ENCODE peak calls at places on chromosome 4, in seven cellular contexts. One of them, this sample, is unnamed.

GRCh38 chr4:46993075-46994006 is at the start of gene GABRA4:
- DNase-seq in cardiac muscle cell: no peak
- DNase-seq in NB4: peak; percentile 15
- DNase-seq in transverse colon: no peak
- DNase-seq in heart left ventricle: peak; percentile 38
- DNase-seq in CD8-positive, alpha-beta T cell: no peak
- DNase-seq in uterus: no peak
- DNase-seq in this sample: no peak

GRCh38 chr4:49002931-49003330 is 16.9 kb downstream of the CWH43 start:
- DNase-seq in cardiac muscle cell: no peak
- DNase-seq in NB4: no peak
- DNase-seq in transverse colon: no peak
- DNase-seq in heart left ventricle: no peak
- DNase-seq in CD8-positive, alpha-beta T cell: no peak
- DNase-seq in uterus: no peak
- DNase-seq in this sample: no peak

GRCh38 chr4:53709693-53710092 is 118.4 kb upstream of the LNX1 start:
- DNase-seq in cardiac muscle cell: no peak
- DNase-seq in NB4: no peak
- DNase-seq in transverse colon: no peak
- DNase-seq in heart left ventricle: no peak
- DNase-seq in CD8-positive, alpha-beta T cell: no peak
- DNase-seq in uterus: no peak
- DNase-seq in this sample: no peak

GRCh38 chr4:8607603-8608481 is 15.3 kb downstream of the CPZ start:
- DNase-seq in cardiac muscle cell: peak; percentile 22
- DNase-seq in NB4: peak; percentile 56
- DNase-seq in transverse colon: peak; percentile 23
- DNase-seq in heart left ventricle: no peak
- DNase-seq in CD8-positive, alpha-beta T cell: no peak
- DNase-seq in uterus: peak; percentile 30
- DNase-seq in this sample: no peak

GRCh38 chr4:124459922-124460301 is 252.6 kb downstream of the ANKRD50 start:
- DNase-seq in cardiac muscle cell: peak; percentile 70
- DNase-seq in NB4: no peak
- DNase-seq in transverse colon: no peak
- DNase-seq in heart left ventricle: no peak
- DNase-seq in CD8-positive, alpha-beta T cell: no peak
- DNase-seq in uterus: no peak
- DNase-seq in this sample: no peak

GRCh38 chr4:151302432-151302831 is 23.0 kb downstream of the SH3D19 start:
- DNase-seq in cardiac muscle cell: peak; percentile 16
- DNase-seq in NB4: no peak
- DNase-seq in transverse colon: no peak
- DNase-seq in heart left ventricle: no peak
- DNase-seq in CD8-positive, alpha-beta T cell: no peak
- DNase-seq in uterus: no peak
- DNase-seq in this sample: no peak

GRCh38 chr4:7632971-7633370 is 198.2 kb upstream of the PSAPL1 start:
- DNase-seq in cardiac muscle cell: no peak
- DNase-seq in NB4: no peak
- DNase-seq in transverse colon: no peak
- DNase-seq in heart left ventricle: no peak
- DNase-seq in CD8-positive, alpha-beta T cell: no peak
- DNase-seq in uterus: no peak
- DNase-seq in this sample: no peak

GRCh38 chr4:171857302-171858005 is 44.2 kb downstream of the GALNTL6 start:
- DNase-seq in cardiac muscle cell: peak; percentile 7
- DNase-seq in NB4: no peak
- DNase-seq in transverse colon: no peak
- DNase-seq in heart left ventricle: no peak
- DNase-seq in CD8-positive, alpha-beta T cell: no peak
- DNase-seq in uterus: no peak
- DNase-seq in this sample: peak; percentile 61

GRCh38 chr4:148926861-148927260 is 484.6 kb upstream of the NR3C2 start:
- DNase-seq in cardiac muscle cell: peak; percentile 0
- DNase-seq in NB4: no peak
- DNase-seq in transverse colon: peak; percentile 74
- DNase-seq in heart left ventricle: peak; percentile 54
- DNase-seq in CD8-positive, alpha-beta T cell: no peak
- DNase-seq in uterus: no peak
- DNase-seq in this sample: peak; percentile 55

GRCh38 chr4:78650106-78651021 is 98.8 kb downstream of the ANXA3 start:
- DNase-seq in cardiac muscle cell: peak; percentile 86
- DNase-seq in NB4: peak; percentile 45
- DNase-seq in transverse colon: no peak
- DNase-seq in heart left ventricle: no peak
- DNase-seq in CD8-positive, alpha-beta T cell: no peak
- DNase-seq in uterus: no peak
- DNase-seq in this sample: no peak

GRCh38 chr4:22720091-22720490 is 27.4 kb downstream of the GBA3 start:
- DNase-seq in cardiac muscle cell: no peak
- DNase-seq in NB4: no peak
- DNase-seq in transverse colon: no peak
- DNase-seq in heart left ventricle: no peak
- DNase-seq in CD8-positive, alpha-beta T cell: no peak
- DNase-seq in uterus: no peak
- DNase-seq in this sample: no peak

GRCh38 chr4:158157412-158157811 is 15.4 kb downstream of the GASK1B start:
- DNase-seq in cardiac muscle cell: no peak
- DNase-seq in NB4: no peak
- DNase-seq in transverse colon: no peak
- DNase-seq in heart left ventricle: no peak
- DNase-seq in CD8-positive, alpha-beta T cell: no peak
- DNase-seq in uterus: no peak
- DNase-seq in this sample: no peak

DNA sequence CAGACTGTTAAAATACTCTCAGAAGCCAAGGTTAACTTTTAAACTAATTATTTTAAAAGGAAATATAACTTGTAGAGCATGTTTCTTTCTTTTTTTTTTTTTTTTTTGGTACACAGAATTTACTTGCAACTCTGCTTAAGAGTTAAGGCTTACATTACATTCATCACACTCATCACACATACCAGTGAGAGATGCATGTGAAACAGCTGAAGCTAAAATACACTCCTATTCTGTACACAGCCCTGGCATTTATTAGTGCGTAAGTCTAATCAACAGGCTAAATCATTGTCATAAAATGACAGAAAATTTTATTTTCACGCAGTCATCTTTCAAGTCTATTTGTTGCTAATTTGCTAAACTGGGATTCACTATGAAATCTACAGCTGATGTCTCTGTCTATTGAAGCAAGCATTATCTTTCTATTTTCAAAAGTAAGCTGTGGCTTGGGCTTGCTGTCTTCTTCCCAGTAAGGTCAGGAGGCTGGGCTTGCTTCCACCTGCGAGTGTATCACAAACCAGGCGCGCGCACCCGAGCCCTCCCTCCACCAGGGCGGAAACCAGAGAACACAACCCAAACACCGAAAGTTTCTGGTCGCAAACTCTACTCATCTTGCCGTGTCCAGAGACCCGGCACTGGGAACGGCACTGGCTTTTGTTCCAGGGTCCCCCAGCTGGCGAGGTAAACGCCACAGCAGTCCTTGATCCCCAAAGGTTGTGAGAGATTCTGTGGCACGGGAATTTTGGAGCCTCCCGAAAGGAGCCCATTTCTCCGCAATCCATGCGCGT is 3.9 kb downstream of the MAML3 start:
- DNase-seq in cardiac muscle cell: peak; percentile 51
- DNase-seq in NB4: peak; percentile 76
- DNase-seq in transverse colon: peak; percentile 85
- DNase-seq in heart left ventricle: peak; percentile 76
- DNase-seq in CD8-positive, alpha-beta T cell: peak; percentile 25
- DNase-seq in uterus: peak; percentile 78
- DNase-seq in this sample: no peak
- TF ChIP-seq CTCF in cardiac muscle cell: no peak
- TF ChIP-seq CTCF in NB4: no peak
- TF ChIP-seq CTCF in transverse colon: peak; percentile 19
- TF ChIP-seq CTCF in heart left ventricle: no peak
- TF ChIP-seq CTCF in CD8-positive, alpha-beta T cell: no peak
- TF ChIP-seq CTCF in uterus: peak; percentile 10
- TF ChIP-seq CTCF in this sample: peak; percentile 3

DNA sequence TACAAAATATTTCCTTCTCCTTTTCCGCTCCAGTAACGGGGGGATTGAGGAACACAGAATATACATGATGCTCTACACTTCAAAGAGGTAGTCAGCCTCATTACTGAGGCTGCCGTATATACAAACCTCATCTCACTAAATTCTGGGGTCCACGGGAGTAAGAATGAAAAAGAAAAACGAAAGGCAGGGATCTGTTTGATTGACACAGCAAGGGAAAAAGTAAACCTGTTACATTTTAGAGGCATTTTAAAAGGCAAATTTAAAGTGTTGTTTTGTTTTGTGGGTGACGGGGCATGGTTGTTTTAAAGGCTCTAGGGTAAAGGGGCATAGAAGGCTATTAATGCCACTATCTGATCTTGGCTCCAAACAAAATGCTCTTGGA is 2.9 kb upstream of the PCDH10 start:
- DNase-seq in cardiac muscle cell: no peak
- DNase-seq in NB4: no peak
- DNase-seq in transverse colon: no peak
- DNase-seq in heart left ventricle: no peak
- DNase-seq in CD8-positive, alpha-beta T cell: no peak
- DNase-seq in uterus: no peak
- DNase-seq in this sample: no peak
- H3K4me3 ChIP-seq in cardiac muscle cell: peak overlapping the region; percentile 50
- H3K4me3 ChIP-seq in NB4: no peak overlapping the region
- H3K4me3 ChIP-seq in transverse colon: no peak overlapping the region
- H3K4me3 ChIP-seq in heart left ventricle: no peak overlapping the region
- H3K4me3 ChIP-seq in CD8-positive, alpha-beta T cell: no peak overlapping the region
- H3K4me3 ChIP-seq in uterus: no peak overlapping the region
- H3K4me3 ChIP-seq in this sample: peak overlapping the region; percentile 37

DNA sequence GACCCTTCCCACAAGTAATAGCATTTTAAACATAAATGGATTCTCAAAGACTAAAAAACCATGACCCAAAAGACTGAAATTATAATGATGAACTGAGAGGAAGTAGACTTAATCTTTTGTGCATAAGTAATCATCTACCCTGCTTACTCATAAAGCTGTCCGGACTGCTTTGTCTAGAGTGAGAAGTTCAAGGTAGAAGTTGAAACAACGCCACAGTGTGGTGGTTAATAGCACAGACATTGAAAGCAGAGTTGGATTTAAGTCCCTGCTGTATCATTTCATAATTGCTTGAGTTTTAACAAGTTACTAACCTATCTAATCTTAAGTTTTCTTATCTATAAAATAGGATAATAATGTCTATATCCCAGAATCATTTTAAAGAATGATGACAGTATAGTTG is 346.5 kb downstream of the CENPC start:
- DNase-seq in cardiac muscle cell: peak; percentile 73
- DNase-seq in NB4: peak; percentile 49
- DNase-seq in transverse colon: no peak
- DNase-seq in heart left ventricle: no peak
- DNase-seq in CD8-positive, alpha-beta T cell: no peak
- DNase-seq in uterus: no peak
- DNase-seq in this sample: peak; percentile 6
- TF ChIP-seq CTCF in cardiac muscle cell: peak; percentile 44
- TF ChIP-seq CTCF in NB4: peak; percentile 38
- TF ChIP-seq CTCF in transverse colon: no peak
- TF ChIP-seq CTCF in heart left ventricle: peak; percentile 35
- TF ChIP-seq CTCF in CD8-positive, alpha-beta T cell: no peak
- TF ChIP-seq CTCF in uterus: no peak
- TF ChIP-seq CTCF in this sample: peak; percentile 45

GRCh38 chr4:127982445-127982844 is 17.2 kb downstream of the ABHD18 start:
- DNase-seq in cardiac muscle cell: no peak
- DNase-seq in NB4: no peak
- DNase-seq in transverse colon: no peak
- DNase-seq in heart left ventricle: no peak
- DNase-seq in CD8-positive, alpha-beta T cell: no peak
- DNase-seq in uterus: no peak
- DNase-seq in this sample: no peak

GRCh38 chr4:127988638-127989037 is 23.4 kb downstream of the ABHD18 start:
- DNase-seq in cardiac muscle cell: no peak
- DNase-seq in NB4: no peak
- DNase-seq in transverse colon: no peak
- DNase-seq in heart left ventricle: no peak
- DNase-seq in CD8-positive, alpha-beta T cell: no peak
- DNase-seq in uterus: no peak
- DNase-seq in this sample: no peak

GRCh38 chr4:127985989-127986388 is 20.8 kb downstream of the ABHD18 start:
- DNase-seq in cardiac muscle cell: no peak
- DNase-seq in NB4: no peak
- DNase-seq in transverse colon: no peak
- DNase-seq in heart left ventricle: no peak
- DNase-seq in CD8-positive, alpha-beta T cell: no peak
- DNase-seq in uterus: no peak
- DNase-seq in this sample: no peak
- H3K4me3 ChIP-seq in cardiac muscle cell: no peak overlapping the region
- H3K4me3 ChIP-seq in NB4: no peak overlapping the region
- H3K4me3 ChIP-seq in transverse colon: no peak overlapping the region
- H3K4me3 ChIP-seq in heart left ventricle: no peak overlapping the region
- H3K4me3 ChIP-seq in CD8-positive, alpha-beta T cell: no peak overlapping the region
- H3K4me3 ChIP-seq in uterus: no peak overlapping the region
- H3K4me3 ChIP-seq in this sample: no peak overlapping the region